ENCODE peak calls at places on chromosome 13, in five cellular contexts. K is uterus, W is astrocyte of the spinal cord, L is gastrocnemius medialis, S is A673. Z is an unnamed sample.

GRCh38 chr13:30718661-30719520 is 16.5 kb upstream of the ALOX5AP start:
- DNase-seq in L (no peak), W (peak; percentile 90), K (no peak), S (no peak), Z (no peak)

GRCh38 chr13:37295046-37295445 is 189.6 kb upstream of the CSNK1A1L start:
- DNase-seq in L (peak; percentile 7), S (no peak), K (no peak), W (peak; percentile 60), Z (peak; percentile 53)

GRCh38 chr13:26584713-26585112 is 27.2 kb downstream of the WASF3 start:
- DNase-seq in W (peak; percentile 49), L (no peak), S (no peak), K (no peak), Z (no peak)

GRCh38 chr13:97141564-97142005 is 80.5 kb upstream of the MBNL2 start:
- DNase-seq in S (peak; percentile 80), W (peak; percentile 87), L (no peak), K (peak; percentile 30), Z (no peak)

GRCh38 chr13:50707533-50708096 is 135.9 kb downstream of the DLEU7 start:
- DNase-seq in L (no peak), W (no peak), K (no peak), S (no peak), Z (no peak)

GRCh38 chr13:77529501-77529840 is 6.0 kb upstream of the SCEL start:
- DNase-seq in K (no peak), L (no peak), S (no peak), W (no peak), Z (no peak)

GRCh38 chr13:36362914-36363313 is 16.7 kb upstream of the SPART start:
- DNase-seq in K (no peak), L (no peak), S (no peak), W (no peak), Z (no peak)

GRCh38 chr13:111388851-111389500 is 68.5 kb downstream of the TEX29 start:
- DNase-seq in W (no peak), S (peak; percentile 7), K (no peak), L (no peak), Z (no peak)

GRCh38 chr13:29754486-29754806 is 96.0 kb downstream of the UBL3 start:
- DNase-seq in W (peak; percentile 49), L (no peak), K (no peak), S (peak; percentile 71), Z (no peak)

GRCh38 chr13:73521291-73521626 is 462.5 kb downstream of the KLF5 start:
- DNase-seq in K (no peak), S (no peak), W (no peak), L (no peak), Z (no peak)

GRCh38 chr13:39875111-39875510 is 219.6 kb downstream of the COG6 start:
- DNase-seq in S (no peak), W (no peak), L (no peak), K (no peak), Z (no peak)

GRCh38 chr13:30429235-30429634 is 6.9 kb downstream of the UBE2L5 start:
- DNase-seq in S (no peak), K (no peak), L (no peak), W (no peak), Z (no peak)

GRCh38 chr13:94196426-94196825 is 283.1 kb downstream of the DCT start:
- DNase-seq in K (no peak), W (peak; percentile 9), S (no peak), L (no peak), Z (no peak)

GRCh38 chr13:112752711-112753541 is 63.1 kb downstream of the ATP11A start:
- DNase-seq in L (no peak), W (no peak), K (peak; percentile 64), S (no peak), Z (no peak)

GRCh38 chr13:77857810-77858209 is 60.8 kb downstream of the EDNRB start:
- DNase-seq in K (no peak), S (no peak), L (no peak), W (no peak), Z (no peak)

GRCh38 chr13:95099541-95099940 is 201.7 kb downstream of the ABCC4 start:
- DNase-seq in W (peak; percentile 82), S (no peak), K (no peak), L (no peak), Z (no peak)

GRCh38 chr13:94705081-94705751 is 7.1 kb downstream of the SOX21 start:
- DNase-seq in L (no peak), K (no peak), S (no peak), W (no peak), Z (no peak)

GRCh38 chr13:79548886-79549285 is 67.9 kb downstream of the NDFIP2 start:
- DNase-seq in S (peak; percentile 24), W (peak; percentile 23), L (no peak), K (no peak), Z (no peak)
- TF ChIP-seq CTCF in S (peak; percentile 65), W (peak; percentile 38), L (no peak), K (no peak), Z (peak; percentile 8)

GRCh38 chr13:114108894-114109293 is 23.5 kb downstream of the RASA3 start:
- DNase-seq in K (peak; percentile 10), L (no peak), W (no peak), S (no peak), Z (peak; percentile 44)
- H3K4me3 ChIP-seq in K (no peak overlapping the region), L (no peak overlapping the region), W (no peak overlapping the region), S (no peak overlapping the region), Z (no peak overlapping the region)

DNA sequence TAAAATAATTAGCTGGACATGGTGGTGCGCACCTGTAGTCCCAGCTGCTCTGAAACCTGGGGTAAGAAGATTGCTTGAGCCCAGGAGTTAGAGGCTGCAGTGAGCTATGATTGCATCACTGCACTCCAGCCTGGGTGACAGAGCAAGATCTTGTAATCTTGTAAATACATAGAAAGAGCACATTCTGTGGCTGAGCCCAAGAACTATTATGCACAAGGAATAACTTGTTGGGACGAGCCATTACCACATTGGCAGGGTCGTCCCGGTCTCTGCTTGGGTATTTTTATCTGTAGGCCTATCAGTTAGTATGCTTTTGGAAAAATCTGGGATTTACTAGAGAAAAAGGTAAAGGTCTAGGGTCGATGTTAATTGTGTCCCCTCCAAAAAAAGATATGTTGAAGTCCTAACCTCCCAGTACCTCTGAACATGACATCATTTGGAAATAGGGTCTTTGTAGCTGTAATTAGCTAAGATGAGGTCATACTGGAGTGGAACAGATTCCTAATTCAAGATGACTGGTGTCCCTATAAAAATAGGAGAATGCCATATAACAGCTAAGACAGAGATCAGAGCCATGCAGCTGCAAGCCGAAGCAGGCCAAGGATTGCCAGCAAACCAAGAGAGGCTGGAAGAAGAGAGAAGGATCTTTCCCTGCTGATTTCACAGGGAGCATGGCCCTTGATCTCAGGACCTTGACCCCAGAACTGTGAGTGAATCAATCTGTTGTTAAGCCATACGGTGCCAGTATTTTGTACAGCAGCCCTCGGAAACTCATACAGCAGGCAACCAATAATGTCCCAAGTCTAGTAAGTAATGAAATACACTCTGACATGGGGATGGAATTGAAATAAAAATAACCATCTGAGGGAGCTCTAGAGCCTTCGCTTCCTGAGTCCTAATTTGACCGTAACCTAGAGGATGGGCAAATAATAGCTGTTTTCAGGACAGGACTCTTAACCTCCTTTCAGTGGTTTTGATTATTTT is 77.0 kb downstream of the TM9SF2 start:
- DNase-seq in L (no peak), W (no peak), S (peak; percentile 17), K (no peak), Z (no peak)
- TF ChIP-seq CTCF in L (no peak), W (peak; percentile 41), S (peak; percentile 46), K (no peak), Z (no peak)

GRCh38 chr13:108566413-108567170 is 62.8 kb upstream of the MYO16 start:
- DNase-seq in W (no peak), K (no peak), L (no peak), S (peak; percentile 61), Z (no peak)
- H3K4me3 ChIP-seq in W (no peak overlapping the region), K (no peak overlapping the region), L (no peak overlapping the region), S (no peak overlapping the region), Z (no peak overlapping the region)

Z was measured in psoas muscle.